ENCODE peak calls at places on chromosomes 13 and 19, in seven cellular contexts. One of them, this sample, is unnamed.

GRCh38 chr19:10226376-10227214 is 4.5 kb downstream of the S1PR2 start:
- DNase-seq in neuronal stem cell: no peak
- DNase-seq in trophoblast cell: no peak
- DNase-seq in mesenchymal stem cell: peak; percentile 25
- DNase-seq in H9: no peak
- DNase-seq in H1: no peak
- DNase-seq in IMR-90: peak; percentile 95
- DNase-seq in this sample: no peak

GRCh38 chr19:39362682-39363657 is 20.7 kb downstream of the SAMD4B start:
- DNase-seq in H9: no peak
- DNase-seq in neuronal stem cell: no peak
- DNase-seq in mesenchymal stem cell: peak; percentile 56
- DNase-seq in trophoblast cell: no peak
- DNase-seq in IMR-90: peak; percentile 85
- DNase-seq in H1: no peak
- DNase-seq in this sample: no peak

GRCh38 chr13:30676672-30677071 is 58.7 kb upstream of the ALOX5AP start:
- DNase-seq in neuronal stem cell: no peak
- DNase-seq in IMR-90: peak; percentile 47
- DNase-seq in H1: no peak
- DNase-seq in trophoblast cell: no peak
- DNase-seq in mesenchymal stem cell: no peak
- DNase-seq in H9: no peak
- DNase-seq in this sample: peak; percentile 44

GRCh38 chr19:46913198-46913851 is 52.5 kb downstream of the ARHGAP35 start:
- DNase-seq in mesenchymal stem cell: no peak
- DNase-seq in H1: no peak
- DNase-seq in IMR-90: no peak
- DNase-seq in H9: no peak
- DNase-seq in neuronal stem cell: no peak
- DNase-seq in trophoblast cell: no peak
- DNase-seq in this sample: peak; percentile 68

GRCh38 chr19:13022859-13023636 is 27.8 kb downstream of the NFIX start:
- DNase-seq in H9: peak; percentile 64
- DNase-seq in mesenchymal stem cell: peak; percentile 45
- DNase-seq in IMR-90: peak; percentile 95
- DNase-seq in neuronal stem cell: no peak
- DNase-seq in H1: no peak
- DNase-seq in trophoblast cell: no peak
- DNase-seq in this sample: peak; percentile 50

GRCh38 chr19:41249707-41250423 is 14.3 kb upstream of the HNRNPUL1 start:
- DNase-seq in H9: no peak
- DNase-seq in H1: no peak
- DNase-seq in mesenchymal stem cell: no peak
- DNase-seq in trophoblast cell: peak; percentile 42
- DNase-seq in neuronal stem cell: no peak
- DNase-seq in IMR-90: no peak
- DNase-seq in this sample: peak; percentile 55

GRCh38 chr13:80329250-80329649 is 11.7 kb downstream of the SPRY2 start:
- DNase-seq in H1: no peak
- DNase-seq in trophoblast cell: no peak
- DNase-seq in mesenchymal stem cell: no peak
- DNase-seq in IMR-90: no peak
- DNase-seq in H9: no peak
- DNase-seq in neuronal stem cell: no peak
- DNase-seq in this sample: no peak

GRCh38 chr13:77696006-77696862 is 1.3 kb upstream of the SLAIN1 start:
- DNase-seq in H1: no peak
- DNase-seq in neuronal stem cell: peak; percentile 37
- DNase-seq in trophoblast cell: peak; percentile 43
- DNase-seq in H9: no peak
- DNase-seq in IMR-90: no peak
- DNase-seq in mesenchymal stem cell: no peak
- DNase-seq in this sample: peak; percentile 22

GRCh38 chr19:48654299-48655059 is 8.5 kb upstream of the CA11 start:
- DNase-seq in mesenchymal stem cell: no peak
- DNase-seq in IMR-90: no peak
- DNase-seq in H9: no peak
- DNase-seq in trophoblast cell: no peak
- DNase-seq in H1: no peak
- DNase-seq in neuronal stem cell: no peak
- DNase-seq in this sample: no peak

GRCh38 chr19:14763497-14764145 is 14.7 kb downstream of the ADGRE2 start:
- DNase-seq in H9: no peak
- DNase-seq in H1: no peak
- DNase-seq in mesenchymal stem cell: no peak
- DNase-seq in neuronal stem cell: no peak
- DNase-seq in trophoblast cell: no peak
- DNase-seq in IMR-90: no peak
- DNase-seq in this sample: no peak

GRCh38 chr19:38736036-38736412 is 8.2 kb downstream of the CAPN12 start:
- DNase-seq in trophoblast cell: peak; percentile 86
- DNase-seq in mesenchymal stem cell: peak; percentile 44
- DNase-seq in neuronal stem cell: no peak
- DNase-seq in H1: no peak
- DNase-seq in IMR-90: no peak
- DNase-seq in H9: peak; percentile 68
- DNase-seq in this sample: peak; percentile 61

GRCh38 chr13:21181671-21182070 is 5.2 kb downstream of the MRPL57 start:
- DNase-seq in neuronal stem cell: no peak
- DNase-seq in H1: no peak
- DNase-seq in IMR-90: no peak
- DNase-seq in trophoblast cell: no peak
- DNase-seq in H9: no peak
- DNase-seq in mesenchymal stem cell: no peak
- DNase-seq in this sample: no peak

GRCh38 chr13:71252191-71252704 is 614.8 kb downstream of the DACH1 start:
- DNase-seq in IMR-90: no peak
- DNase-seq in trophoblast cell: no peak
- DNase-seq in mesenchymal stem cell: peak; percentile 57
- DNase-seq in H1: no peak
- DNase-seq in neuronal stem cell: no peak
- DNase-seq in H9: no peak
- DNase-seq in this sample: no peak

DNA sequence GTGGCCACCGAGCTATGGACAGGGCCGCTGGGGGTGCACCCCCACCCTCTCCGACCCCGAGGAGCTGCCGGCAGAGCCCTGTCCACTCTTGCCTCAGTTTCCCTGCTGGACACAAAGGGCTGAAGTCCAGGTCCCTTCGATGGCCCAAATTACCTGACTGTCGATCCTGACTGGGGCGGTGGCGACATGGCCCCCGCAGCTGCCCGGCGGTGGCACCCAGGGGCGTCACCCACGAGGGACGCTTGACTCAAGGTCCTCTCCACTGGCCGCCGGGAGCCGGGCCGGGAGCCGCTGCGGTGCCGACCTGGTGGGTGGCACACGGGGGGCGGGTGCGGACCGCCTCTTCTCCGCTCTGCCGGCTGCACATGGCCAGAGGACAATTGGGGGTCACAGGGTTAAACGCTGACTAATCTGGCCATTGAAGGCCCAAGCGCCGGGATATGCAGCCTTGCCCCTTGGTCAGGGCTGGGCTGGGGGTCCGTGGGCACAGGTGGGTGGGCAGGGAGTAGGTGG is 16.4 kb downstream of the ARID3A start:
- DNase-seq in mesenchymal stem cell: no peak
- DNase-seq in H9: no peak
- DNase-seq in IMR-90: no peak
- DNase-seq in neuronal stem cell: no peak
- DNase-seq in trophoblast cell: no peak
- DNase-seq in H1: no peak
- DNase-seq in this sample: no peak
- H3K4ac ChIP-seq in mesenchymal stem cell: no peak overlapping the region
- H3K4ac ChIP-seq in H9: no peak overlapping the region
- H3K4ac ChIP-seq in IMR-90: no peak overlapping the region
- H3K4ac ChIP-seq in neuronal stem cell: no peak overlapping the region
- H3K4ac ChIP-seq in trophoblast cell: peak overlapping the region; percentile 53
- H3K4ac ChIP-seq in H1: no peak overlapping the region
- H3K4ac ChIP-seq in this sample: no peak overlapping the region

GRCh38 chr13:97321101-97321500 is 99.0 kb downstream of the MBNL2 start:
- DNase-seq in neuronal stem cell: no peak
- DNase-seq in mesenchymal stem cell: no peak
- DNase-seq in IMR-90: no peak
- DNase-seq in trophoblast cell: no peak
- DNase-seq in H1: no peak
- DNase-seq in H9: no peak
- DNase-seq in this sample: no peak

GRCh38 chr13:97319088-97319487 is 97.0 kb downstream of the MBNL2 start:
- DNase-seq in H9: no peak
- DNase-seq in H1: no peak
- DNase-seq in IMR-90: peak; percentile 54
- DNase-seq in mesenchymal stem cell: peak; percentile 76
- DNase-seq in trophoblast cell: no peak
- DNase-seq in neuronal stem cell: no peak
- DNase-seq in this sample: no peak

GRCh38 chr13:97322740-97323342 is 100.7 kb downstream of the MBNL2 start:
- DNase-seq in H9: no peak
- DNase-seq in mesenchymal stem cell: no peak
- DNase-seq in trophoblast cell: no peak
- DNase-seq in neuronal stem cell: no peak
- DNase-seq in H1: no peak
- DNase-seq in IMR-90: peak; percentile 78
- DNase-seq in this sample: no peak

GRCh38 chr13:97324115-97324514 is 102.0 kb downstream of the MBNL2 start:
- DNase-seq in neuronal stem cell: no peak
- DNase-seq in H9: no peak
- DNase-seq in trophoblast cell: no peak
- DNase-seq in H1: no peak
- DNase-seq in IMR-90: no peak
- DNase-seq in mesenchymal stem cell: no peak
- DNase-seq in this sample: no peak

DNA sequence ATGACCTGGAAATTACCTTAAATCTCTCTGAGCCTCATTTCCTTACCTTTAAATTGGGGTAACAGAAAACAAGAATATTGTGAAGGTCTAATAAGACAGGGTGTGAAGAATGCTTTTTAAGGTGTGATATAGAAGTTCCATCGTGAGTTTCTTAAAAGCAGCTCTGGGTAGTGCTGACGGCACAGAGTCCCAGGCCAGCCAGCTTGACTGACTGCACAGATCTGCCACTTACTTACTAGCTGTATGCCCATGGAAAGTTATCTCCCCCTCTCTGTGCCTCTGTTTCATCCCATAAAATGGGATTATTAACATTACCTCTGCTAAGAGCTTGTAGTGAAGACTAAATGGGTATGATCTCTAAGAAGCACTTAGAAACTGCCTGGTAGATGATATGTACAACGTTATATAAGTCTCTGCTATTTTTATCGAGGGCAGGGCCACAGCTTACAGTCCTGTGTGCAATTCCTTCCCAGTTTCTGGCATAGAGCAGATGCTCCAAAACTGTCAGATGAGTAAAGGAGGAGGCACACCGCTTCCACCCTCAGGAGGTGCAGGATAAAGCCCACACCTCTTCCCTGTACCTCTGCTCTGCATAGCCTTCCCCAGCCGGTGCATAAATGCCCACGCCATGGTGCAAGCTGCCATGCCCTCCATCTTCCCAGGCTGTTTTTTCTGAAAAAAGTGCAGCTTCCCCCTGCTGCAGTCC is 99.6 kb downstream of the MBNL2 start:
- DNase-seq in H1: no peak
- DNase-seq in mesenchymal stem cell: no peak
- DNase-seq in neuronal stem cell: no peak
- DNase-seq in IMR-90: no peak
- DNase-seq in trophoblast cell: no peak
- DNase-seq in H9: no peak
- DNase-seq in this sample: no peak
- H3K27ac ChIP-seq in H1: no peak overlapping the region
- H3K27ac ChIP-seq in mesenchymal stem cell: no peak overlapping the region
- H3K27ac ChIP-seq in neuronal stem cell: no peak overlapping the region
- H3K27ac ChIP-seq in IMR-90: peak overlapping the region; percentile 3
- H3K27ac ChIP-seq in trophoblast cell: no peak overlapping the region
- H3K27ac ChIP-seq in H9: no peak overlapping the region
- H3K27ac ChIP-seq in this sample: no peak overlapping the region

GRCh38 chr13:113076681-113077401 is 28.8 kb upstream of the F7 start:
- DNase-seq in H1: no peak
- DNase-seq in IMR-90: no peak
- DNase-seq in H9: no peak
- DNase-seq in neuronal stem cell: no peak
- DNase-seq in mesenchymal stem cell: no peak
- DNase-seq in trophoblast cell: no peak
- DNase-seq in this sample: no peak

GRCh38 chr13:113077566-113077952 is 28.0 kb upstream of the F7 start:
- DNase-seq in mesenchymal stem cell: no peak
- DNase-seq in IMR-90: no peak
- DNase-seq in trophoblast cell: no peak
- DNase-seq in H9: no peak
- DNase-seq in H1: no peak
- DNase-seq in neuronal stem cell: no peak
- DNase-seq in this sample: no peak

GRCh38 chr13:113078895-113079720 is 26.5 kb upstream of the F7 start:
- DNase-seq in mesenchymal stem cell: no peak
- DNase-seq in trophoblast cell: no peak
- DNase-seq in IMR-90: no peak
- DNase-seq in H1: no peak
- DNase-seq in neuronal stem cell: no peak
- DNase-seq in H9: no peak
- DNase-seq in this sample: no peak

GRCh38 chr13:113080361-113080831 is 25.2 kb upstream of the F7 start:
- DNase-seq in IMR-90: no peak
- DNase-seq in trophoblast cell: no peak
- DNase-seq in H9: no peak
- DNase-seq in neuronal stem cell: no peak
- DNase-seq in H1: no peak
- DNase-seq in mesenchymal stem cell: no peak
- DNase-seq in this sample: no peak

GRCh38 chr13:113077953-113078894 is 27.4 kb upstream of the F7 start:
- DNase-seq in H9: no peak
- DNase-seq in neuronal stem cell: no peak
- DNase-seq in trophoblast cell: no peak
- DNase-seq in H1: no peak
- DNase-seq in mesenchymal stem cell: no peak
- DNase-seq in IMR-90: no peak
- DNase-seq in this sample: no peak
- H3K18ac ChIP-seq in H9: no peak overlapping the region
- H3K18ac ChIP-seq in neuronal stem cell: no peak overlapping the region
- H3K18ac ChIP-seq in trophoblast cell: no peak overlapping the region
- H3K18ac ChIP-seq in H1: no peak overlapping the region
- H3K18ac ChIP-seq in mesenchymal stem cell: no peak overlapping the region
- H3K18ac ChIP-seq in IMR-90: no peak overlapping the region
- H3K18ac ChIP-seq in this sample: no peak overlapping the region

DNA sequence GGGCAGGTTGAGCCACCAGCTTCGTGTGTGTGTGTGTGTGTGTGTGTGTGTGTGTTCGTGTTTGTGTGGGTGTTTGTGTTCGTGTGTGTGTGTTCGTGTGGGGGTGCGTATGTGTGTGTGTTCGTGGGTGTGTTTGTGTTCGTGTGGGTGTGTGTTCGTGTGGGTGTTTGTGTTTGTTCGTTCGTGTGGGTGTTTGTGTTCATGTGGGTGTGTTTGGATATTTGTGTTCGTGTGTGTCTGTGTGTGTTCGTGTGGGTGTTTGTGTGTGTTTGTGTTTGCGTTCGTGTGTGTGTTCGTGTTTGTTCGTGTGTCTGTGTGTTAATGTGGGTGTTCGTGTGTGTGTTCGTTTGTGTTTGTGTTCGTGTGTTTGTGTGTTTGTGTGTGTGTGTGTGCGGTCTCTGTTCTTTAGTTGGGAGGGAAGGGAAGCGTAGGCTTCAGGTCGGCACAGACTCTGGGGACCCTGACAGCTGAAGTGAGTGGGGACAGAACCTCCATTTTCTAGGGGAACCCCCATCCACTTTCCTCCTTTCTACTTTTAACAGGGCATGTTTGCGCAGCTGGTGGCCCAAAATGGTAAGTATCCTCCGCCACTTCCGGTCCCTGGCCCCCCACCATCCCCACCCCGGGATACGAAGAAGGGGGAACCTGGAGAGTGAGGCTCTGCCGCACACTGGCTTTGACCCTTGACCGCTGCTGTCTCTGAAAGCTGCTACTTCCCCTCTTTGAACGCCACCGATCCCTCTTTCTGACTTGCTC is 1.6 kb downstream of the TNFSF9 start:
- DNase-seq in H1: no peak
- DNase-seq in mesenchymal stem cell: no peak
- DNase-seq in neuronal stem cell: no peak
- DNase-seq in H9: no peak
- DNase-seq in IMR-90: no peak
- DNase-seq in trophoblast cell: no peak
- DNase-seq in this sample: no peak
- H3K4ac ChIP-seq in H1: peak overlapping the region; percentile 88
- H3K4ac ChIP-seq in mesenchymal stem cell: no peak overlapping the region
- H3K4ac ChIP-seq in neuronal stem cell: no peak overlapping the region
- H3K4ac ChIP-seq in H9: no peak overlapping the region
- H3K4ac ChIP-seq in IMR-90: no peak overlapping the region
- H3K4ac ChIP-seq in trophoblast cell: no peak overlapping the region
- H3K4ac ChIP-seq in this sample: no peak overlapping the region